ENCODE peak calls at places on chromosome 13, in nine cellular contexts. H is Peyer's patch, K is breast epithelium, N is right lobe of liver, Z is tibial nerve, D is transverse colon, U is upper lobe of left lung, O is IMR-90, A is esophagus muscularis mucosa. T is an unnamed sample. For H3K4me1, the result is how much of the 10 kb centered on the place peaks cover.

GRCh38 chr13:110388141-110388943 is 81.3 kb downstream of the COL4A2 start:
- DNase-seq in H (no peak), K (no peak), N (no peak), Z (no peak), D (peak), U (peak), O (peak), A (no peak), T (no peak)

GRCh38 chr13:98731925-98732324 is 20.5 kb downstream of the SLC15A1 start:
- DNase-seq in H (no peak), K (no peak), N (no peak), Z (no peak), D (no peak), U (no peak), O (no peak), A (no peak), T (no peak)

GRCh38 chr13:74210693-74211393 is 76.6 kb upstream of the KLF12 start:
- DNase-seq in H (no peak), K (no peak), N (no peak), Z (peak), D (no peak), U (no peak), O (peak), A (no peak), T (no peak)

GRCh38 chr13:77384999-77385398 is 58.1 kb upstream of the MYCBP2 start:
- DNase-seq in H (no peak), K (no peak), N (no peak), Z (no peak), D (no peak), U (no peak), O (no peak), A (no peak), T (no peak)

GRCh38 chr13:30880151-30880551 is 25.9 kb upstream of the MEDAG start:
- DNase-seq in H (no peak), K (no peak), N (no peak), Z (no peak), D (no peak), U (no peak), O (peak), A (no peak), T (no peak)

GRCh38 chr13:109971006-109971744 is 184.8 kb upstream of the IRS2 start:
- DNase-seq in H (no peak), K (no peak), N (no peak), Z (no peak), D (no peak), U (peak), O (no peak), A (no peak), T (no peak)

GRCh38 chr13:58495668-58496067 is 864.1 kb downstream of the PCDH17 start:
- DNase-seq in H (no peak), K (no peak), N (no peak), Z (no peak), D (no peak), U (no peak), O (no peak), A (no peak), T (no peak)

GRCh38 chr13:79480954-79481684 is at the start of gene NDFIP2:
- DNase-seq in H (peak), K (peak), N (peak), Z (peak), D (peak), U (peak), O (peak), A (no peak), T (peak)

GRCh38 chr13:63184693-63185092 is 1769.0 kb upstream of the PCDH20 start:
- DNase-seq in H (no peak), K (no peak), N (no peak), Z (no peak), D (no peak), U (no peak), O (peak), A (no peak), T (no peak)

GRCh38 chr13:83895994-83896580 is 13.8 kb upstream of the SLITRK1 start:
- DNase-seq in H (no peak), K (no peak), N (no peak), Z (no peak), D (no peak), U (no peak), O (peak), A (no peak), T (no peak)

GRCh38 chr13:92530364-92530763 is 696.2 kb upstream of the GPC6 start:
- DNase-seq in H (no peak), K (no peak), N (no peak), Z (no peak), D (no peak), U (no peak), O (peak), A (no peak), T (no peak)

GRCh38 chr13:51066091-51066831 is 44.8 kb downstream of the C13orf42 start:
- DNase-seq in H (no peak), K (no peak), N (no peak), Z (peak), D (no peak), U (no peak), O (peak), A (no peak), T (no peak)

GRCh38 chr13:40206241-40207109 is 460.0 kb downstream of the FOXO1 start:
- DNase-seq in H (peak), K (no peak), N (no peak), Z (no peak), D (no peak), U (no peak), O (peak), A (no peak), T (no peak)

GRCh38 chr13:100818706-100819105 is 144.1 kb upstream of the TMTC4 start:
- DNase-seq in H (no peak), K (no peak), N (no peak), Z (no peak), D (no peak), U (no peak), O (no peak), A (no peak), T (no peak)

GRCh38 chr13:77330009-77330471 is 3.1 kb upstream of the MYCBP2 start:
- DNase-seq in H (no peak), K (no peak), N (no peak), Z (no peak), D (no peak), U (no peak), O (no peak), A (no peak), T (no peak)

GRCh38 chr13:57632276-57633140 is 964 bp downstream of the PCDH17 start:
- DNase-seq in H (no peak), K (peak), N (peak), Z (no peak), D (no peak), U (peak), O (no peak), A (no peak), T (no peak)

GRCh38 chr13:80235559-80236296 is 105.2 kb downstream of the SPRY2 start:
- DNase-seq in H (no peak), K (no peak), N (no peak), Z (no peak), D (peak), U (no peak), O (no peak), A (no peak), T (no peak)

GRCh38 chr13:55577847-55578210 is 1562.9 kb upstream of the PRR20A start:
- DNase-seq in H (no peak), K (no peak), N (no peak), Z (no peak), D (no peak), U (no peak), O (no peak), A (no peak), T (no peak)

GRCh38 chr13:102128216-102128800 is 273.5 kb downstream of the FGF14 start:
- DNase-seq in H (no peak), K (no peak), N (no peak), Z (no peak), D (no peak), U (no peak), O (peak), A (no peak), T (no peak)

GRCh38 chr13:99812611-99813010 is 159.0 kb downstream of the ZIC5 start:
- DNase-seq in H (no peak), K (no peak), N (no peak), Z (no peak), D (no peak), U (no peak), O (peak), A (no peak), T (no peak)

GRCh38 chr13:51770681-51771417 is 33.1 kb downstream of the DHRS12 start:
- DNase-seq in H (no peak), K (no peak), N (no peak), Z (no peak), D (no peak), U (peak), O (no peak), A (peak), T (no peak)

GRCh38 chr13:110590577-110590976 is 24.8 kb upstream of the NAXD start:
- DNase-seq in H (no peak), K (peak), N (no peak), Z (no peak), D (no peak), U (no peak), O (no peak), A (no peak), T (no peak)

GRCh38 chr13:100440756-100441421 is 147.7 kb downstream of the GGACT start:
- DNase-seq in H (no peak), K (no peak), N (no peak), Z (no peak), D (no peak), U (no peak), O (peak), A (no peak), T (no peak)

GRCh38 chr13:70668983-70669382 is 560.7 kb upstream of the KLHL1 start:
- DNase-seq in H (no peak), K (no peak), N (no peak), Z (no peak), D (no peak), U (no peak), O (no peak), A (no peak), T (no peak)

GRCh38 chr13:99311748-99312492 is 4.7 kb upstream of the GPR183 start:
- DNase-seq in H (no peak), K (no peak), N (no peak), Z (peak), D (no peak), U (no peak), O (no peak), A (no peak), T (no peak)

GRCh38 chr13:72842991-72843390 is 61.1 kb downstream of the PIBF1 start:
- DNase-seq in H (no peak), K (no peak), N (no peak), Z (no peak), D (no peak), U (no peak), O (no peak), A (no peak), T (no peak)

GRCh38 chr13:61695147-61695546 is 279.5 kb upstream of the PCDH20 start:
- DNase-seq in H (no peak), K (no peak), N (no peak), Z (no peak), D (no peak), U (no peak), O (no peak), A (no peak), T (no peak)

GRCh38 chr13:32107474-32107873 is 75.9 kb downstream of the FRY start:
- DNase-seq in H (no peak), K (no peak), N (no peak), Z (no peak), D (no peak), U (no peak), O (no peak), A (no peak), T (no peak)

GRCh38 chr13:101416181-101417042 is at the start of gene NALCN:
- DNase-seq in H (no peak), K (no peak), N (peak), Z (no peak), D (no peak), U (peak), O (no peak), A (peak), T (no peak)

GRCh38 chr13:110211046-110211445 is 95.9 kb downstream of the COL4A1 start:
- DNase-seq in H (no peak), K (no peak), N (no peak), Z (no peak), D (no peak), U (no peak), O (no peak), A (no peak), T (no peak)

GRCh38 chr13:43805681-43806128 is 18.9 kb upstream of the ENOX1 start:
- DNase-seq in H (no peak), K (no peak), N (no peak), Z (no peak), D (no peak), U (no peak), O (peak), A (no peak), T (no peak)
- TF ChIP-seq POLR2A in H (no peak), K (no peak), N (no peak), Z (no peak), D (no peak), U (no peak), O (peak), A (no peak), T (no peak)

GRCh38 chr13:36764536-36764935 is 54.5 kb upstream of the RFXAP start:
- DNase-seq in H (no peak), K (no peak), N (no peak), Z (no peak), D (no peak), U (no peak), O (no peak), A (no peak), T (no peak)

GRCh38 chr13:36764957-36765356 is 54.1 kb upstream of the RFXAP start:
- DNase-seq in H (no peak), K (no peak), N (no peak), Z (no peak), D (no peak), U (no peak), O (no peak), A (no peak), T (no peak)

GRCh38 chr13:36767276-36767675 is 51.7 kb upstream of the RFXAP start:
- DNase-seq in H (no peak), K (no peak), N (no peak), Z (no peak), D (no peak), U (no peak), O (no peak), A (no peak), T (no peak)

GRCh38 chr13:36769126-36769525 is 49.9 kb upstream of the RFXAP start:
- DNase-seq in H (no peak), K (no peak), N (no peak), Z (no peak), D (no peak), U (no peak), O (no peak), A (no peak), T (no peak)

DNA sequence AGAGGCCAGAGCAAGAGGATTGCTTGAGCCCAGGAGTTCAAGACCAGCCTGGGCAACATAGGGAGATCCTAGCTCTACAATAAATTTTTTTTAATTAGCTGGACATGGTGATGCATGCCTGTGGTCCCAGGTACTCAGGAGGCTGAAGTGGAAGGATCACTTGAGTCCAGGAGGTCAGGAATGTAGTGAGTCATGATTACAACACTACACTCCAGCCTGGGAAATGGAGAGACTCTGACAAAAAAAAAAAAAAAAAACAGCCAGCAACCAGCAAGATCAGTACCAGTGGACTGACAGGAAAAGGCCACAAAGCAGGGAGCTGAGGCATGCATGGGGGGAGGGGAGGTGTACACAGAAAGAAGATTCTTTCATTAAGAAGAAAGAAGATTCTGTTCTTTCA is 52.7 kb upstream of the RFXAP start:
- DNase-seq in H (no peak), K (no peak), N (no peak), Z (no peak), D (no peak), U (no peak), O (peak), A (no peak), T (no peak)
- H3K4me1 ChIP-seq in H (under half), K (under half), N (under half), Z (under half), D (under half), U (under half), O (under half), A (under half), T (under half)

GRCh38 chr13:33204130-33204927 is 81.2 kb downstream of the STARD13 start:
- DNase-seq in H (peak), K (no peak), N (no peak), Z (peak), D (peak), U (no peak), O (peak), A (peak), T (peak)
- TF ChIP-seq POLR2A in H (no peak), K (no peak), N (no peak), Z (no peak), D (no peak), U (no peak), O (no peak), A (no peak), T (no peak)

DNA sequence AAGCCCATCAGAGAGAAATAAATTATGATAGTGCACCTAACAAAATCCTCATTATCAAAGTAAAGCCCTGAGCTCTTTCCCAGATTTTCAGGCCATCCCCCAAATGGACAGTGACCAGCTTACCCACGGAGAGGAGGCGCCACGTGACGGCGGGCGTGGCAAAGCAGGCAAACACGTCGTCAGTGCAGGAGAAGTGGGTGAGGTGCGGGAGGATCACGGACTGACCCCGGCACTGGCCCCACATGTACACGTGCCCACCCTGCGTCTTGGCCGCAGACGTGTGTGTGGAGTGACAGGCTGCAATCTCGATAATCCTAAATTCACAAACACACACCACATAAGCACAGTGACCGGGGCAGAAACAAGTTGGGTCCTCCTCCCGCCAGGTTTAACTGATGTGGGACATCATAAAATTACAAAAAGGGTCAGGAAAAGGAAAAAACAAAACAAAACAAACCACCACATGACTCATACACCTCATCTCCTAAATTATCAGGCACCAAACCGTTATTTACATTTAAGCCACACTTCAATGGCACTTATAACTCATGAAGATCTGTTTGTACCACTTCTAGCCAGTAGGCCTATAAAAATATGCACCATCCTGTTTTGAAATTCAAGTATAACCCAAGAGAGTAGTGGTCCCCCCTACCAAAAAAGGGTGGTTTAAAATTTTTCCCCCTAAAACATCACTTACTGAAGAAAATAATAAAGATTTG is 30.1 kb downstream of the RCBTB2 start:
- DNase-seq in H (no peak), K (no peak), N (no peak), Z (no peak), D (no peak), U (peak), O (no peak), A (no peak), T (no peak)
- H3K4me1 ChIP-seq in H (under half), K (under half), N (under half), Z (under half), D (under half), U (under half), O (under half), A (under half), T (under half)

GRCh38 chr13:114279770-114280169 is 1.6 kb upstream of the UPF3A start:
- DNase-seq in H (no peak), K (no peak), N (no peak), Z (no peak), D (no peak), U (no peak), O (no peak), A (no peak), T (peak)

GRCh38 chr13:114283581-114283980 is 2.2 kb downstream of the UPF3A start:
- DNase-seq in H (no peak), K (no peak), N (no peak), Z (no peak), D (no peak), U (no peak), O (peak), A (no peak), T (peak)

GRCh38 chr13:114279146-114279545 is 2.3 kb upstream of the UPF3A start:
- DNase-seq in H (no peak), K (no peak), N (no peak), Z (no peak), D (no peak), U (no peak), O (no peak), A (no peak), T (no peak)

GRCh38 chr13:114282143-114282685 is 813 bp downstream of the UPF3A start:
- DNase-seq in H (peak), K (peak), N (peak), Z (no peak), D (peak), U (peak), O (peak), A (peak), T (peak)

DNA sequence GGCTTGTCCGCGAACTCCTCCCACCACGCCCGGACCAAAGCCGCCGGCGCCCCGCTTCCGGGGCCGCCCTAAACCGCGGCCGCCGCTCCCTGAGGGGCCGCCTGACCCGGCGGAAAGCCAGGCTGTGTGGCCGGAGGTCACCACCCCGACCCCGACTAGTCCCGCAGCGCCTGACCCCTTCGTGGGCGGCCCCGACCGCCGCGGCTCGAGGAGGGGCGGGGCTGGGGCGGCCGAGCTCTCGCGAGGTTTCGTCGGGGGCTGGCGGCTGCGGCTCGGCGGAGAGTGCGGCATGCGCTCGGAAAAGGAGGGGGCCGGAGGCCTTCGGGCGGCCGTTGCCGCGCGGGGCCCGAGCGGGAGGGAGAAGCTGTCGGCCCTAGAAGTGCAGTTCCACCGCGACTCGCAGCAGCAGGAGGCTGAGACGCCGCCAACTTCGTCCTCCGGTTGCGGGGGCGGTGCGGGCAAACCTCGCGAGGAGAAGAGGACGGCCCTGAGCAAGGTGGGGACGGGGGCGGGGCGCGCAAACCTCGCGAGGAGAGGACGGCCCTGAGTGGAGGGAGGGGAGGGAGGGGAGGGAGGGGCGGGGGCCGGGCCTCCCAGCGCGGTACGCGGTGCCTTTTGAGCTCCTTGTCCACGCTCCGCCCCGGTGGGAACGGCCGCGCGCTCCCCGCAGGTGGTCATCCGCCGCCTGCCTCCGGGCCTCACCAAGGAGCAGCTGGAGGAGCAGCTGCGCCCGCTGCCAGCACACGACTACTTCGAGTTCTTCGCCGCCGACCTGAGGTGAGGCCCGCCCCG is at the start of gene UPF3A:
- DNase-seq in H (peak), K (peak), N (peak), Z (peak), D (peak), U (peak), O (peak), A (peak), T (peak)
- TF ChIP-seq POLR2A in H (peak), K (peak), N (peak), Z (peak), D (peak), U (peak), O (peak), A (peak), T (peak)